ENCODE peak calls at places on chromosomes 16 and 17, in four cellular contexts. R is adipocyte, F is ascending aorta, M is breast epithelium. S is an unnamed sample.
A peak's percentile ranks its signal among the peaks of the same experiment; 100 is the strongest.

GRCh38 chr17:29042679-29043538 is at the start of gene PIPOX:
- DNase-seq in R (peak; percentile 20), F (no peak), M (no peak), S (peak; percentile 15)

GRCh38 chr17:79005063-79005861 is 4.3 kb downstream of the CANT1 start:
- DNase-seq in R (no peak), F (no peak), M (peak; percentile 71), S (no peak)

GRCh38 chr16:84730406-84731106 is 30.8 kb downstream of the USP10 start:
- DNase-seq in R (peak; percentile 93), F (peak; percentile 29), M (no peak), S (peak; percentile 97)

GRCh38 chr17:61503961-61504360 is 51.7 kb downstream of the TBX4 start:
- DNase-seq in R (no peak), F (no peak), M (no peak), S (no peak)

GRCh38 chr17:67452681-67453554 is 75.8 kb downstream of the PITPNC1 start:
- DNase-seq in R (no peak), F (no peak), M (no peak), S (no peak)

GRCh38 chr17:63545302-63545928 is 4.9 kb upstream of the DCAF7 start:
- DNase-seq in R (no peak), F (no peak), M (no peak), S (no peak)

GRCh38 chr16:84065536-84066132 is 23.0 kb upstream of the SLC38A8 start:
- DNase-seq in R (peak; percentile 77), F (no peak), M (no peak), S (peak; percentile 62)

GRCh38 chr17:80854220-80854619 is 137.4 kb upstream of the CHMP6 start:
- DNase-seq in R (no peak), F (no peak), M (no peak), S (no peak)

GRCh38 chr17:74177018-74177450 is 26.4 kb upstream of the RPL38 start:
- DNase-seq in R (no peak), F (no peak), M (no peak), S (peak; percentile 37)

GRCh38 chr17:3485481-3486068 is 9.8 kb downstream of the ASPA start:
- DNase-seq in R (no peak), F (no peak), M (no peak), S (no peak)

GRCh38 chr17:14748036-14748715 is 447.3 kb downstream of the HS3ST3B1 start:
- DNase-seq in R (no peak), F (no peak), M (no peak), S (no peak)

GRCh38 chr17:77768475-77768874 is 190.0 kb upstream of the TNRC6C start:
- DNase-seq in R (peak; percentile 41), F (no peak), M (no peak), S (no peak)

GRCh38 chr17:77828749-77829539 is 129.6 kb upstream of the TNRC6C start:
- DNase-seq in R (no peak), F (no peak), M (no peak), S (no peak)

GRCh38 chr16:71610936-71611871 is 14.8 kb upstream of the MARVELD3 start:
- DNase-seq in R (peak; percentile 76), F (no peak), M (peak; percentile 79), S (peak; percentile 37)

DNA sequence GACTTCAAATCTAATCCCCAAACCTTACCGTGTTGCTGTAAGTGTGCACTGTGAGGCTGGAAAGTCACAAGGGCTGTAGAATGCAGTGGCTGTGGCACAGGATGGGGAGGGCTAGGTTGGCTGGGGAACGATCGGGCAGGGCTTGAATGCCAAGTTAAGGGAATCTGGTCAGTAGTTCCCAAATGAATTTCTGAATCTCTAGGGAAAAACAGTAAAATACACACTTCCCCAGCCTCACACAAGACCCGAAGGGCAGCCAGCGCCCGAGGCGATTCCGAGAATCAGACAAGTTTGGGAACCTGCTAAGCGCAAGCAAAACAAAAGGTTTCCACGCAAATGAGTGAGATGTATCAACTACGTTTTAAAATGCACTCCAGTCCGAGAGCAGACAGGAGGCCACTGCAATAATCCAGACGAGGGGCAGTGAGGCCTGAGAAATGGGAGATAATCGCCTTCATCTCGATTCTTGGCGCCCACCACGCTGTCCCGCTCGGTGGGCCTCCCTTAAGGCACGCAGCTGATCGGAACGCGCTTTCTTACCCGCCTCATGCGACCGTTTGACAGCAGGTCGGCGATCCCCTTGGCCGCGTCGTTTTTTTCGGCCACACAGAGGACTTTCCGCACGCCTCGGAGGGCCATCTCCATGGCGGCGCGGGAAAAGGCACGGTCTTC is 599 bp downstream of the TOP3A start:
- DNase-seq in R (peak; percentile 64), F (no peak), M (no peak), S (peak; percentile 5)
- H3K36me3 ChIP-seq in R (peaks cover 18% of the 10 kb centered on the region), F (peaks cover 13% of the 10 kb centered on the region), M (no peaks in the 10 kb centered on the region), S (peaks cover 22% of the 10 kb centered on the region)

GRCh38 chr17:75827291-75828050 is 16.7 kb downstream of the UNC13D start:
- DNase-seq in R (peak; percentile 68), F (no peak), M (no peak), S (peak; percentile 41)
- H3K36me3 ChIP-seq in R (peaks cover 16% of the 10 kb centered on the region), F (peaks cover 26% of the 10 kb centered on the region), M (no peaks in the 10 kb centered on the region), S (peaks cover 18% of the 10 kb centered on the region)

DNA sequence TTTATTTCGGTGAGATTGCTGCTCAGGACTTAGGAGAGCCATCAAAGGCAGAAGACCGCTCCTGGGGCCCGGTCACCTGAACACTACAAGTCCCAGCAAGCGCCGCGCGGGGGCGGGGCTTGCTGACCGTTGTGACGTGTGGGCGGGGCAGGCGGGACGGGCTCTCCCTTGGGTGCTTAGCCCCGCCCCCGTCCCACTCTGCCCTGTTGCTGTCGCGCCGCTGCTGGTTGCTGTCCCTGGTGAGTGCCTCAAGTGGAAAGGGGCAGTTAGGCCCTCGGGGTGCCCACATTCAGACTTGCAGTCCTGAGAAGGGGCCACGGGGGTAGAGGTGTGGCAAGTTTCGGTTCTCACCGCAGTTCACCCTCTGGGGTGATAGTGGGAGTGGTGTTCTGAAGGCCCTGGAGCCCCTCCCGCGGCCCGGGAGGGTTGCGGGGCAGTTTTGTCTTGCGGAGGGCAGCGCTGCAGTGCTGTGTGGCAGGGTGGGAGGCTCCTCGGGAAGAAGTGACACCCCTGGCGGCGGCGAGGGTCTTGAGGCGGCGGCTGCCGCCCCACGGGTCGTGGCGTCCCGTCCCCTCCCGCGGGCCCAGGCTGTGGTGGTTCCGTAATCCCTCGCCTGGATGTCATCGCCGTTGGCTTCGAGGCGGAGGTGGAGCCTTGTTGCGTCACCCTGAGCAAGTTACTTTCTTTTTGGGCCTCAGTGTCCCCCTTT is at the start of gene CALCOCO2:
- DNase-seq in R (peak; percentile 98), F (peak; percentile 81), M (peak; percentile 92), S (peak; percentile 89)
- H3K36me3 ChIP-seq in R (peaks cover 6% of the 10 kb centered on the region), F (no peaks in the 10 kb centered on the region), M (no peaks in the 10 kb centered on the region), S (no peaks in the 10 kb centered on the region)

DNA sequence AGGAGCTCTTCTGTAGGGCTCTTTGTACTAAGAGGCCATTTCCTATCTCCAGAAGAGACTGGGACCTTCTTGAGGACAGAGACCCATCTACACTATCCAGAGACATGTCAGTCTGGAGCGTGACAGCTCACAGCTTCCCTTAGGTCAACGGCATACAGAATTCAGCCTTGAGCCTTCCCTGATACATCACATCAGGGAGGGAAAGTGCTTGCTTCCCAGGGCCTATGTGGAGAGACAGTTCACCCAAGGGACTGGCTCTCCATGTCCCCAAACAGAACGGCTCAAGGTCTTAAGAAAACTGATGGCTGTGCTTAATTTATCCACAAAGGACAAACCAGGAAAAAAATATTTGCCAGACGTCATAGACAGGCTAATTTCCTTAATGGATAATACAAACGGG is 7.7 kb downstream of the CENPV start:
- DNase-seq in R (no peak), F (no peak), M (no peak), S (no peak)
- H3K36me3 ChIP-seq in R (no peaks in the 10 kb centered on the region), F (peaks cover 19% of the 10 kb centered on the region), M (peaks cover 6% of the 10 kb centered on the region), S (peaks cover 22% of the 10 kb centered on the region)

GRCh38 chr17:42485680-42486079 is 27.0 kb downstream of the ATP6V0A1 start:
- DNase-seq in R (peak; percentile 23), F (no peak), M (no peak), S (no peak)
- H3K36me3 ChIP-seq in R (peaks cover 73% of the 10 kb centered on the region), F (peaks cover 80% of the 10 kb centered on the region), M (no peaks in the 10 kb centered on the region), S (peaks cover 55% of the 10 kb centered on the region)